ENCODE peak calls at places on chromosomes 16 and 17, in seven cellular contexts. K is CD4-positive, CD25-positive, alpha-beta regulatory T cell; B is cardiac muscle cell; A is neural progenitor cell; U is upper lobe of right lung; M is endothelial cell of umbilical vein; C is left ventricle myocardium inferior. T is an unnamed sample. For H3K36me3, the result is how much of the 10 kb centered on the place peaks cover.

GRCh38 chr16:5649762-5650445 is 552.3 kb upstream of the EEF2KMT start:
- DNase-seq in K (no peak), C (no peak), B (no peak), M (no peak), U (peak), A (no peak), T (no peak)

GRCh38 chr17:19940722-19941464 is 36.7 kb downstream of the AKAP10 start:
- DNase-seq in B (peak), K (no peak), C (no peak), U (no peak), M (no peak), A (no peak), T (no peak)

GRCh38 chr16:85168732-85169256 is 56.5 kb upstream of the CIBAR2 start:
- DNase-seq in M (no peak), C (peak), A (peak), B (peak), K (no peak), U (no peak), T (no peak)

GRCh38 chr16:22687031-22687530 is 126.9 kb upstream of the HS3ST2 start:
- DNase-seq in C (no peak), M (no peak), B (no peak), A (no peak), K (no peak), U (no peak), T (no peak)

GRCh38 chr16:19618876-19619275 is 63.4 kb downstream of the VPS35L start:
- DNase-seq in M (no peak), B (no peak), U (no peak), K (no peak), C (no peak), A (no peak), T (no peak)

GRCh38 chr16:12178251-12178990 is 201.9 kb downstream of the SNX29 start:
- DNase-seq in B (peak), A (peak), K (no peak), U (no peak), C (peak), M (no peak), T (no peak)

GRCh38 chr17:47204722-47205418 is 4.3 kb upstream of the MYL4 start:
- DNase-seq in U (no peak), C (peak), B (peak), M (no peak), K (peak), A (no peak), T (peak)

GRCh38 chr16:14007460-14007859 is 63.7 kb upstream of the MRTFB start:
- DNase-seq in U (no peak), B (peak), K (peak), C (no peak), A (no peak), M (peak), T (no peak)

GRCh38 chr16:50771366-50771765 is 29.5 kb downstream of the CYLD start:
- DNase-seq in U (no peak), C (no peak), M (no peak), K (no peak), B (no peak), A (no peak), T (no peak)

GRCh38 chr16:73217654-73218053 is 169.7 kb upstream of the ZFHX3 start:
- DNase-seq in U (no peak), A (peak), M (no peak), C (no peak), K (no peak), B (no peak), T (no peak)

GRCh38 chr17:9725575-9725974 is 65.8 kb downstream of the DHRS7C start:
- DNase-seq in K (no peak), B (no peak), C (no peak), M (no peak), U (no peak), A (peak), T (no peak)

GRCh38 chr17:6677158-6677831 is 25.7 kb downstream of the C17orf100 start:
- DNase-seq in K (no peak), U (no peak), C (no peak), B (peak), M (no peak), A (no peak), T (no peak)

GRCh38 chr16:12951392-12951791 is 50.0 kb downstream of the SHISA9 start:
- DNase-seq in C (no peak), U (no peak), K (no peak), M (no peak), B (no peak), A (no peak), T (peak)

GRCh38 chr17:39757931-39758873 is 20.5 kb downstream of the GRB7 start:
- DNase-seq in M (no peak), U (no peak), A (no peak), K (peak), B (no peak), C (no peak), T (peak)

GRCh38 chr16:13168091-13168572 is 266.7 kb downstream of the SHISA9 start:
- DNase-seq in U (no peak), B (no peak), M (no peak), K (no peak), C (no peak), A (peak), T (peak)

GRCh38 chr16:59067207-59067606 is 333.1 kb upstream of the GOT2 start:
- DNase-seq in A (no peak), M (peak), U (no peak), C (no peak), B (peak), K (no peak), T (peak)

GRCh38 chr16:15564619-15565339 is 78.2 kb downstream of the MARF1 start:
- DNase-seq in U (no peak), B (no peak), C (no peak), K (no peak), M (no peak), A (peak), T (no peak)

GRCh38 chr16:1645914-1646525 is 32.1 kb upstream of the JPT2 start:
- DNase-seq in M (no peak), B (no peak), A (no peak), U (no peak), K (peak), C (no peak), T (no peak)

GRCh38 chr17:31269597-31269996 is 27.4 kb downstream of the OMG start:
- DNase-seq in B (peak), K (no peak), C (no peak), M (peak), A (peak), U (no peak), T (no peak)

GRCh38 chr17:27818311-27819170 is 18.2 kb upstream of the NOS2 start:
- DNase-seq in M (peak), C (peak), A (no peak), K (no peak), B (peak), U (no peak), T (no peak)

GRCh38 chr16:51951668-51952298 is 595.2 kb downstream of the TOX3 start:
- DNase-seq in M (no peak), A (peak), K (no peak), U (no peak), B (no peak), C (no peak), T (no peak)

GRCh38 chr17:3956558-3956957 is 7.7 kb downstream of the ATP2A3 start:
- DNase-seq in K (no peak), U (no peak), M (no peak), A (no peak), B (no peak), C (no peak), T (peak)

GRCh38 chr17:15265131-15265530 is at the start of gene PMP22:
- DNase-seq in B (peak), M (no peak), C (peak), U (no peak), K (no peak), A (no peak), T (no peak)

GRCh38 chr17:82745524-82745923 is 6.3 kb upstream of the TBCD start:
- DNase-seq in A (no peak), K (no peak), C (no peak), U (no peak), B (no peak), M (no peak), T (no peak)

GRCh38 chr16:86775401-86775985 is 197.1 kb downstream of the FOXL1 start:
- DNase-seq in B (no peak), M (no peak), C (no peak), K (no peak), U (no peak), A (peak), T (no peak)

GRCh38 chr16:70678898-70679652 is 6.8 kb downstream of the MTSS2 start:
- DNase-seq in A (no peak), C (peak), K (no peak), U (no peak), B (no peak), M (no peak), T (no peak)

GRCh38 chr17:79795795-79796569 is 895 bp downstream of the CBX8 start:
- DNase-seq in K (no peak), C (no peak), U (no peak), A (peak), B (no peak), M (no peak), T (peak)

GRCh38 chr17:81905993-81906392 is 4.0 kb downstream of the NPB start:
- DNase-seq in M (no peak), B (no peak), A (no peak), K (no peak), C (no peak), U (no peak), T (no peak)

GRCh38 chr16:2704166-2704982 is 15.7 kb downstream of the PRSS27 start:
- DNase-seq in A (no peak), B (no peak), C (no peak), U (no peak), M (no peak), K (no peak), T (no peak)

GRCh38 chr16:89510526-89510925 is 2.3 kb downstream of the SPG7 start:
- DNase-seq in B (no peak), C (no peak), M (no peak), K (no peak), U (no peak), A (no peak), T (no peak)

GRCh38 chr16:89512453-89512852 is 4.2 kb downstream of the SPG7 start:
- DNase-seq in C (no peak), K (no peak), U (no peak), M (no peak), B (no peak), A (no peak), T (no peak)

GRCh38 chr16:89507834-89508590 is at the start of gene SPG7:
- DNase-seq in C (peak), U (peak), M (peak), K (peak), A (peak), B (peak), T (peak)

GRCh38 chr16:89507219-89507833 is 877 bp upstream of the SPG7 start:
- DNase-seq in M (no peak), U (no peak), K (peak), B (no peak), C (no peak), A (no peak), T (no peak)

DNA sequence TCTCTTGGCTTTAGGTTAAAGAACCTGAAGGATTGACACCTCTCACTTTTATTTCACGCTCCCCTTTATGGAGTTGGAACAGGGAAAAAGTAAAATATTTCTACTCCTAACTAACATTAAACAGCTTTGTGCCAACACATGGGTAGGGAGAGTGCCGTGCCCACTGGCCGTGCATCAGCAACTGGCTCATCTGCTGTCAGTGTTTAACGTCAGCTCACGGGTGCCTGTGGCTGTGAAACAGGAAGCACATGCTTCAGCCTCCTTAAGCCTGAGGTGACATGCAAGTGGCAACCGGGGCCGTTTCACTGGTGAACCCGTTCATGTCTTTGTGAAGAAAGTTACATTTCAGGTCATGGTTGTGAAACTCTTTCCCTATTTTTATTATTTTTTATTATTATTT is 3.1 kb downstream of the SPG7 start:
- DNase-seq in K (no peak), U (no peak), M (no peak), C (no peak), A (no peak), B (no peak), T (no peak)
- H3K36me3 ChIP-seq in K (under half), U (half or more), M (under half), C (half or more), A (under half), B (under half), T (under half)

DNA sequence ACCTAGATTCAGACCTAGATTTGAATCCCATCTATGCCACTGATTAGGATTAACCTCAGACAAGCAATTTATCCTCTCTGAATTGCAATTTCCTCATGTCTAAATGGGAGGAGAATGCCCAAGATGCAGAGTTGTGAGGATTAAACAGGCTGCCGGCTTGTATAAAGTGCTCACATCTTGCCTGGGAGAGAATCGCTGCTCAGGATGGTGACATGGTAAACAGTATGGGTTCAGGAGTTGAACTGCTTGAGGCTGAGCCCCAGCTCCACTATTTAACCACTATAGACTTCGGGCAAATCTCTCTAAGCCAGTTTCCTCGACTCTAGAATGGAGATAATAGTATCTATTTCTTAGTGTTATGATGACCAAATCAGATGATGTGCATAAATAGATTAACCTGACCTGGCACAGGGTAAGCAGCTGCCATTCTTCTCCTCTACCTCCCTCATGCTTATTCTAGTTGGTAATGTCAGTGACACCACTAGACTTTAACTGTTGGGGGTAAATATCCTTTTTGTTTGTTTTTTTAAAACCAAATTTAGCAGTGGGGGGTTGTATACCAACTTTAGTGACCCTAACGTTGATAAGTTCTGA is 732 bp upstream of the RPL27 start:
- DNase-seq in K (no peak), M (no peak), C (no peak), B (no peak), U (no peak), A (no peak), T (no peak)
- H3K36me3 ChIP-seq in K (under half), M (under half), C (under half), B (under half), U (under half), A (under half), T (half or more)

GRCh38 chr16:66651965-66652364 is 44.6 kb downstream of the CMTM4 start:
- DNase-seq in K (no peak), C (no peak), A (no peak), M (no peak), U (peak), B (no peak), T (no peak)
- H3K36me3 ChIP-seq in K (under half), C (under half), A (under half), M (under half), U (under half), B (under half), T (under half)

DNA sequence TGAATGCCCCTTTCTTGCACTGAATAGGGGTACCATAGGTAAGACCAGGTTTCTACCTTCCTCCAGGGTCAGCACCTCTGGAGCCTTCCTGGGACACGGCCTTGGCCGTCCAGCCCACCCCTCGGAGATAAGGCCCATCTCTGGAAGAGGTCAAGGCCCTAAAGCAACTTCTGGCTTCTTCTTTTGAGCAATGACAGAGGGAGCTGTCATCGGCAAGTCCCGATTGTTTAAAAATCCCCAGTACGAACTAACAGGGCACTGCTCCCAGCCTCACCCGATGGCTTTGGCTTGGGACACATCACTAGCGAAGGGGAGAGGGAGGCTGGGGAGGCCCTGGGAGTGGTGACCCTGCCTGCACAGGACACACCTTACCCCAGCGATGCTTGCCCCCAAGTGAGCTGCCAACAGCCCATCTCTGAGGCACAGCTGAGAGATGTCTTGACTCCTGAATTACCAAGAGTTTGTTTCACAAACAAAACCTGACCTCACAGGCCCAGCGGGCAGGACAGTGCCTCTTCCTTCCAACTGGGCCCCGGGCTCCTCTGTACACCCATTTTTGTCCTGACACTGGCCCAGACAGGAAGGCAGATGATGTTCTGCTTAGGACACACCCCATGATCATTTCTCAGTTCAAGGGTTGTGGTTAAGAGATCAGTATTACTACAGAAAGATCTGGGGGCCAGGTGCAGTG is 4.8 kb downstream of the SYNGR2 start:
- DNase-seq in B (no peak), U (no peak), K (peak), C (no peak), M (no peak), A (no peak), T (no peak)
- H3K36me3 ChIP-seq in B (under half), U (under half), K (under half), C (under half), M (under half), A (under half), T (under half)

T was measured in OCI-LY7.